ENCODE peak calls at places on chromosomes 2 and 18, in five cellular contexts. U is left ventricle myocardium inferior, J is neuronal stem cell, I is sciatic nerve, R is AG08395. T is an unnamed sample.

GRCh38 chr2:204024503-204024902 is 87.9 kb downstream of the ICOS start:
- DNase-seq in U (no peak), J (peak), I (no peak), R (peak), T (no peak)

GRCh38 chr2:42095923-42096408 is 48.1 kb downstream of the PKDCC start:
- DNase-seq in U (peak), J (peak), I (peak), R (peak), T (peak)

GRCh38 chr2:2896011-2896410 is 481.6 kb downstream of the EIPR1 start:
- DNase-seq in U (no peak), J (no peak), I (no peak), R (no peak), T (no peak)

GRCh38 chr2:189050110-189050712 is 76.0 kb downstream of the COL3A1 start:
- DNase-seq in U (no peak), J (no peak), I (no peak), R (no peak), T (no peak)

GRCh38 chr2:202610367-202610766 is 24.4 kb upstream of the FAM117B start:
- DNase-seq in U (no peak), J (no peak), I (no peak), R (no peak), T (no peak)

GRCh38 chr2:11187083-11187619 is 31.9 kb downstream of the SLC66A3 start:
- DNase-seq in U (no peak), J (no peak), I (no peak), R (peak), T (no peak)

GRCh38 chr2:73284296-73285161 is at the start of gene FBXO41:
- DNase-seq in U (no peak), J (no peak), I (no peak), R (peak), T (peak)

GRCh38 chr2:58594762-58595161 is 353.6 kb upstream of the FANCL start:
- DNase-seq in U (no peak), J (no peak), I (no peak), R (no peak), T (no peak)

GRCh38 chr18:68301436-68301835 is 413.5 kb downstream of the TMX3 start:
- DNase-seq in U (no peak), J (no peak), I (no peak), R (no peak), T (no peak)

GRCh38 chr18:2911533-2911932 is 64.7 kb downstream of the EMILIN2 start:
- DNase-seq in U (no peak), J (no peak), I (no peak), R (no peak), T (no peak)

T was measured in Right ventricle myocardium superior.